ENCODE peak calls at places on chromosomes 7 and 10, in six cellular contexts. K is left ventricle myocardium superior; U is PC-9; M is activated CD8-positive, alpha-beta memory T cell treated with anti-CD3 and anti-CD28 coated beads, Interleukin-2, amount 50 U/mL, for 48 hours; B is M059J; A is endothelial cell of umbilical vein. Y is an unnamed sample.

GRCh38 chr7:149869291-149869650 is 4.5 kb upstream of the ATP6V0E2 start:
- DNase-seq in K (no peak), U (no peak), M (no peak), B (no peak), A (no peak), Y (no peak)

GRCh38 chr7:129877146-129877792 is 75.5 kb downstream of the UBE2H start:
- DNase-seq in K (no peak), U (no peak), M (no peak), B (no peak), A (no peak), Y (peak)

GRCh38 chr7:6254891-6255290 is 17.5 kb downstream of the CYTH3 start:
- DNase-seq in K (no peak), U (no peak), M (no peak), B (no peak), A (no peak), Y (no peak)

GRCh38 chr7:93409324-93409723 is 165.2 kb downstream of the CALCR start:
- DNase-seq in K (no peak), U (no peak), M (no peak), B (no peak), A (no peak), Y (no peak)

GRCh38 chr7:117323585-117323876 is 673 bp upstream of the WNT2 start:
- DNase-seq in K (no peak), U (no peak), M (no peak), B (peak), A (peak), Y (no peak)

GRCh38 chr7:81669476-81670105 is 100.3 kb downstream of the HGF start:
- DNase-seq in K (no peak), U (no peak), M (no peak), B (no peak), A (no peak), Y (no peak)

GRCh38 chr7:79820387-79820786 is 314.2 kb upstream of the GNAI1 start:
- DNase-seq in K (peak), U (no peak), M (no peak), B (peak), A (peak), Y (no peak)

GRCh38 chr10:73529089-73529832 is 33.4 kb upstream of the PPP3CB start:
- DNase-seq in K (no peak), U (peak), M (peak), B (peak), A (peak), Y (peak)